ENCODE peak calls at places on chromosomes 16 and 17, in six cellular contexts. O is K562, J is H1, A is GM12892, M is GM12878, L is HepG2. G is an unnamed sample.

GRCh38 chr17:56347646-56348045 is 194.4 kb downstream of the ANKFN1 start:
- DNase-seq in O (no peak), L (no peak), J (no peak), A (no peak), M (no peak), G (no peak)

GRCh38 chr16:65392831-65393565 is 271.1 kb upstream of the CDH11 start:
- DNase-seq in J (no peak), O (no peak), A (no peak), L (no peak), M (no peak), G (no peak)

GRCh38 chr17:14289162-14289561 is 11.7 kb upstream of the HS3ST3B1 start:
- DNase-seq in O (no peak), J (no peak), L (no peak), M (no peak), A (no peak), G (no peak)

GRCh38 chr17:81710514-81711308 is 1.4 kb upstream of the SLC25A10 start:
- DNase-seq in L (peak), O (no peak), A (no peak), J (no peak), M (no peak), G (no peak)

GRCh38 chr16:61324044-61324443 is 712.2 kb downstream of the CDH8 start:
- DNase-seq in M (no peak), J (no peak), A (no peak), L (no peak), O (no peak), G (no peak)

GRCh38 chr16:78002915-78003538 is 19.3 kb upstream of the CLEC3A start:
- DNase-seq in A (peak), M (peak), L (peak), J (peak), O (peak), G (peak)

GRCh38 chr17:14776791-14777190 is 475.9 kb downstream of the HS3ST3B1 start:
- DNase-seq in L (no peak), O (no peak), M (no peak), J (no peak), A (no peak), G (no peak)

GRCh38 chr16:89596957-89597644 is 16.3 kb upstream of the DPEP1 start:
- DNase-seq in O (no peak), J (no peak), L (no peak), A (no peak), M (no peak), G (no peak)

GRCh38 chr16:90012978-90013745 is 6.1 kb downstream of the DBNDD1 start:
- DNase-seq in J (no peak), A (no peak), O (no peak), M (no peak), L (no peak), G (no peak)

GRCh38 chr17:14458724-14459123 is 157.8 kb downstream of the HS3ST3B1 start:
- DNase-seq in O (no peak), A (no peak), M (no peak), L (no peak), J (no peak), G (no peak)

GRCh38 chr16:88539261-88539651 is 30.9 kb upstream of the ZC3H18 start:
- DNase-seq in J (no peak), A (no peak), L (no peak), M (no peak), O (no peak), G (no peak)

GRCh38 chr16:3305109-3306068 is at the start of the genes TIGD7 and ZNF75A:
- DNase-seq in L (no peak), M (peak), A (peak), O (peak), J (peak), G (peak)

GRCh38 chr16:50440531-50440930 is 71.7 kb upstream of the BRD7 start:
- DNase-seq in A (no peak), M (no peak), J (no peak), L (no peak), O (no peak), G (no peak)

GRCh38 chr17:81349397-81350319 is 45.6 kb upstream of the BAHCC1 start:
- DNase-seq in A (no peak), O (peak), J (no peak), M (no peak), L (peak), G (no peak)

GRCh38 chr17:71902931-71903506 is 217.8 kb upstream of the SOX9 start:
- DNase-seq in A (no peak), L (no peak), J (no peak), M (no peak), O (no peak), G (no peak)

GRCh38 chr17:41800601-41801373 is 11.0 kb downstream of the P3H4 start:
- DNase-seq in J (peak), L (peak), M (no peak), O (peak), A (no peak), G (no peak)
- TF ChIP-seq POLR2A in J (no peak), L (no peak), M (no peak), O (no peak), A (no peak), G (no peak)

GRCh38 chr16:10170016-10170415 is 12.2 kb downstream of the GRIN2A start:
- DNase-seq in M (no peak), L (no peak), A (no peak), O (no peak), J (no peak), G (no peak)
- TF ChIP-seq TAF1 in M (no peak), L (no peak), A (no peak), O (no peak), J (no peak), G (no peak)

GRCh38 chr17:66255112-66255511 is 25.9 kb upstream of the APOH start:
- DNase-seq in A (no peak), O (peak), J (no peak), M (no peak), L (peak), G (no peak)
- TF ChIP-seq POLR2A in A (no peak), O (no peak), J (no peak), M (no peak), L (no peak), G (no peak)

GRCh38 chr16:85362443-85362842 is 250.2 kb upstream of the CIBAR2 start:
- DNase-seq in L (no peak), O (no peak), M (no peak), A (no peak), J (no peak), G (no peak)

GRCh38 chr16:85360323-85361277 is 248.3 kb upstream of the CIBAR2 start:
- DNase-seq in M (no peak), J (no peak), L (no peak), O (no peak), A (no peak), G (no peak)

GRCh38 chr16:85359147-85359822 is 247.0 kb upstream of the CIBAR2 start:
- DNase-seq in J (no peak), M (no peak), O (peak), L (no peak), A (no peak), G (no peak)

GRCh38 chr16:85363427-85363826 is 249.7 kb upstream of the GSE1 start:
- DNase-seq in O (no peak), M (no peak), L (no peak), A (no peak), J (no peak), G (no peak)

GRCh38 chr16:85361441-85362118 is 249.3 kb upstream of the CIBAR2 start:
- DNase-seq in A (no peak), M (no peak), J (no peak), L (no peak), O (peak), G (no peak)
- TF ChIP-seq TAF1 in A (no peak), M (no peak), J (no peak), L (no peak), O (no peak), G (no peak)

G was measured in GM12891.